ENCODE peak calls at places on chromosome 19, in five cellular contexts. A is uterus; M is NCI-H748 treated with DMSO at 0.1 percent for 48 hours; C is neural progenitor cell; H is activated CD4-positive, alpha-beta T cell treated with anti-CD3 and anti-CD28 coated beads, Interleukin-2, amount 10 ng/mL, durations not matched to agents 7 days and 5 days. G is an unnamed sample.

GRCh38 chr19:3367572-3368440 is 1.4 kb downstream of the NFIC start:
- DNase-seq in C (no peak), M (no peak), H (no peak), A (peak), G (no peak)

GRCh38 chr19:17281391-17282304 is at the start of gene ANKLE1:
- DNase-seq in A (no peak), C (peak), M (no peak), H (no peak), G (peak)

GRCh38 chr19:38373907-38374331 is 452 bp upstream of the PSMD8 start:
- DNase-seq in M (no peak), A (no peak), C (no peak), H (no peak), G (no peak)

GRCh38 chr19:5787554-5788182 is 3.1 kb upstream of the PRR22 start:
- DNase-seq in C (no peak), A (no peak), H (no peak), M (no peak), G (no peak)

GRCh38 chr19:46859637-46860124 is 1.1 kb upstream of the ARHGAP35 start:
- DNase-seq in A (peak), M (no peak), H (no peak), C (no peak), G (no peak)

GRCh38 chr19:19356901-19357566 is 36.4 kb downstream of the MAU2 start:
- DNase-seq in A (no peak), M (no peak), C (no peak), H (no peak), G (no peak)

GRCh38 chr19:45638930-45639729 is at the start of gene EML2:
- DNase-seq in C (peak), H (peak), M (peak), A (no peak), G (peak)

GRCh38 chr19:15911599-15912237 is 13.8 kb upstream of the CYP4F2 start:
- DNase-seq in C (no peak), A (no peak), H (no peak), M (no peak), G (no peak)

GRCh38 chr19:54364775-54365257 is at the start of gene LAIR1:
- DNase-seq in A (peak), H (peak), C (no peak), M (no peak), G (no peak)

GRCh38 chr19:12778020-12778904 is 2.9 kb upstream of the HOOK2 start:
- DNase-seq in H (peak), C (peak), M (no peak), A (peak), G (peak)

GRCh38 chr19:11685676-11686650 is 52.8 kb downstream of the ZNF823 start:
- DNase-seq in C (no peak), A (no peak), M (no peak), H (no peak), G (no peak)

GRCh38 chr19:19426216-19426615 is 20.7 kb downstream of the GATAD2A start:
- DNase-seq in M (no peak), H (no peak), C (no peak), A (no peak), G (no peak)

GRCh38 chr19:6677495-6677894 is 7.5 kb upstream of the TNFSF14 start:
- DNase-seq in M (no peak), A (no peak), H (no peak), C (no peak), G (no peak)

GRCh38 chr19:35959968-35960320 is 23.8 kb downstream of the LRFN3 start:
- DNase-seq in A (no peak), C (no peak), H (no peak), M (no peak), G (no peak)

G was measured in AG08395.